ENCODE peak calls at places on chromosomes 11 and 22, in ten cellular contexts. O is mesendoderm; P is H7; Z is AG09309; S is OCI-LY7; G is effector memory CD4-positive, alpha-beta T cell; D is AG04450; X is AG10803; R is spleen; K is GM23338. Q is an unnamed sample.

GRCh38 chr11:65695459-65696241 is 16.4 kb upstream of the KAT5 start:
- DNase-seq in O (no peak), K (no peak), S (no peak), P (no peak), X (no peak), Z (no peak), G (no peak), R (no peak), D (no peak), Q (no peak)

GRCh38 chr11:118975771-118976709 is 4.5 kb downstream of the FOXR1 start:
- DNase-seq in S (no peak), G (no peak), K (no peak), R (no peak), X (peak), O (no peak), Z (peak), D (no peak), P (no peak), Q (no peak)

GRCh38 chr11:27613670-27613950 is 86.6 kb downstream of the BDNF start:
- DNase-seq in O (no peak), S (no peak), X (no peak), D (peak), G (no peak), Z (no peak), P (no peak), R (no peak), K (no peak), Q (peak)

GRCh38 chr22:39221999-39222686 is 22.6 kb downstream of the PDGFB start:
- DNase-seq in K (no peak), R (peak), Z (no peak), D (no peak), P (no peak), X (no peak), G (no peak), S (no peak), O (no peak), Q (no peak)

GRCh38 chr11:111354601-111354891 is 24.5 kb downstream of the POU2AF1 start:
- DNase-seq in X (no peak), O (no peak), S (no peak), G (no peak), D (no peak), Z (no peak), K (no peak), P (no peak), R (no peak), Q (no peak)

GRCh38 chr11:4146070-4146764 is 51.6 kb downstream of the RRM1 start:
- DNase-seq in Z (no peak), G (no peak), X (no peak), S (no peak), K (no peak), R (no peak), D (no peak), O (no peak), P (no peak), Q (no peak)

GRCh38 chr11:76376746-76377558 is 4.0 kb downstream of the THAP12 start:
- DNase-seq in K (no peak), Z (no peak), G (no peak), D (no peak), X (no peak), R (no peak), S (peak), O (no peak), P (no peak), Q (peak)

GRCh38 chr11:43427971-43428370 is 69.3 kb downstream of the TTC17 start:
- DNase-seq in D (no peak), O (no peak), Z (no peak), P (no peak), K (no peak), R (no peak), X (no peak), S (no peak), G (no peak), Q (no peak)

GRCh38 chr11:36292311-36292722 is 3.1 kb upstream of the COMMD9 start:
- DNase-seq in D (no peak), G (no peak), R (no peak), O (peak), Z (no peak), S (peak), X (peak), P (peak), K (peak), Q (peak)

GRCh38 chr11:59973097-59973496 is 9.3 kb downstream of the OOSP4A start:
- DNase-seq in P (peak), X (no peak), G (no peak), R (no peak), D (no peak), S (no peak), O (no peak), K (peak), Z (no peak), Q (no peak)

GRCh38 chr22:28582806-28583205 is 96.8 kb downstream of the TTC28 start:
- DNase-seq in Z (peak), R (no peak), O (peak), D (peak), X (peak), S (no peak), G (no peak), P (peak), K (peak), Q (peak)

GRCh38 chr11:33722579-33723234 is 13.5 kb downstream of the CD59 start:
- DNase-seq in O (peak), P (no peak), G (no peak), R (no peak), K (no peak), Z (no peak), D (no peak), X (peak), S (no peak), Q (peak)

GRCh38 chr22:27919943-27920755 is 1.1 kb upstream of the PITPNB start:
- DNase-seq in X (peak), Z (no peak), P (peak), K (peak), O (peak), D (no peak), S (no peak), G (no peak), R (no peak), Q (peak)

GRCh38 chr11:126992065-126992803 is 8.3 kb downstream of the KIRREL3 start:
- DNase-seq in X (peak), O (peak), Z (peak), R (no peak), S (no peak), G (no peak), D (peak), K (no peak), P (no peak), Q (peak)

GRCh38 chr11:45181595-45182550 is 35.4 kb downstream of the PRDM11 start:
- DNase-seq in G (no peak), R (no peak), X (no peak), S (no peak), D (no peak), P (no peak), K (no peak), Z (no peak), O (peak), Q (no peak)

GRCh38 chr11:22337571-22338464 is at the start of gene SLC17A6:
- DNase-seq in P (peak), K (peak), D (no peak), R (no peak), X (peak), O (peak), S (peak), Z (no peak), G (no peak), Q (peak)

GRCh38 chr11:36398261-36398953 is 102.3 kb downstream of the PRR5L start:
- DNase-seq in P (no peak), D (no peak), R (no peak), G (no peak), O (no peak), K (no peak), Z (no peak), X (no peak), S (no peak), Q (no peak)

GRCh38 chr22:34669001-34669400 is 397.0 kb upstream of the ISX start:
- DNase-seq in S (no peak), X (peak), K (no peak), D (no peak), Z (no peak), O (no peak), R (no peak), G (no peak), P (no peak), Q (no peak)

GRCh38 chr22:50148991-50149721 is 21.4 kb upstream of the PANX2 start:
- DNase-seq in G (peak), X (peak), O (peak), P (peak), D (no peak), Z (no peak), K (peak), S (peak), R (peak), Q (no peak)

GRCh38 chr11:115776916-115777315 is 272.7 kb upstream of the CADM1 start:
- DNase-seq in S (no peak), P (no peak), X (no peak), D (no peak), O (peak), K (no peak), R (no peak), G (no peak), Z (no peak), Q (peak)

GRCh38 chr22:50504245-50505211 is 3.0 kb downstream of the LMF2 start:
- DNase-seq in X (no peak), G (no peak), K (no peak), P (no peak), R (peak), D (no peak), O (no peak), Z (no peak), S (no peak), Q (no peak)

GRCh38 chr11:57639321-57640067 is 10.2 kb downstream of the YPEL4 start:
- DNase-seq in X (no peak), K (peak), D (no peak), G (no peak), R (no peak), S (peak), Z (no peak), O (peak), P (peak), Q (peak)

GRCh38 chr22:50469377-50470305 is 5.2 kb downstream of the SBF1 start:
- DNase-seq in R (peak), X (peak), O (peak), D (no peak), G (peak), S (peak), K (peak), Z (no peak), P (peak), Q (peak)

GRCh38 chr11:44771252-44771734 is 44.5 kb downstream of the TSPAN18 start:
- DNase-seq in O (no peak), S (no peak), X (no peak), R (no peak), G (no peak), D (no peak), Z (no peak), K (no peak), P (no peak), Q (no peak)

GRCh38 chr11:65781152-65781961 is 581 bp upstream of the AP5B1 start:
- DNase-seq in K (peak), X (no peak), S (no peak), O (peak), D (no peak), G (no peak), Z (no peak), R (peak), P (peak), Q (no peak)

GRCh38 chr22:24303007-24303406 is 32.4 kb downstream of the SPECC1L start:
- DNase-seq in G (no peak), K (no peak), O (no peak), R (no peak), S (no peak), Z (no peak), D (no peak), P (no peak), X (no peak), Q (no peak)

GRCh38 chr22:38755911-38756532 is at the start of gene SUN2:
- DNase-seq in P (peak), X (peak), G (peak), R (peak), K (peak), S (peak), O (peak), D (peak), Z (no peak), Q (peak)

GRCh38 chr22:46036558-46037408 is 59.8 kb upstream of the WNT7B start:
- DNase-seq in Z (no peak), R (peak), G (peak), S (peak), X (no peak), P (peak), K (peak), D (no peak), O (peak), Q (peak)

DNA sequence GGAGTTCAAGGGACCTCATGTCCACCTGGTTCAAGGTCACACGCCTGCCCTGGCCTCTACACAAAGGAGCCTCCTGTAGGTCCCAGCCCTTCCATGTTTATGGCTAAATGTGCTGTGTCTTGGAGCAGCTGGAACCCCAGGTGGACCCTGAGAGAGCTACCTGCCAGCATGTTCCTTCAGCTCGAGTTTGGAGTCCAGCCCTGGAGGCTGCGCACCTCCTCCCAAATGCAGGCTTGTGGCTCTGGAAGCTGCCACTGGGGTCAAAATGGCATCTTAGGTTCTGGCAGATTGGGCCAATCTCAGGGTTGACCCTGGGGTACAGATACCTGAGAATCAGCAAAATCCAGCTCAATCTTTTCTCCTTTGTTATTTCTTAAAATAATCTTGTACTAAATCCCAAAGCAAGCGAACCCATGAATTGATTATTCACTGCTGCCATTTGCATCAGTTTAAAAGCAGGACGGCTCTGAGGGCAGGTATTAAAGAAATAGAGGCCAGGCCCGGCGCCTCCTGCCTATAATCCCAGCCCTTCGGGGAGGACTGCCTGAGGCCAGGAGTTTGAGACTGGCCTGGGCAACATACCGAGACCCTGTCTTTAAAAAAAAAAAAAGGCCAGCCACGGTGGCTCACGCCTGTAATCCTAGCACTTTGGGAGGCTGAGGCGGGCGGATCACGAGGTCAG is 2.9 kb downstream of the TNFRSF13C start:
- DNase-seq in K (no peak), Z (no peak), R (no peak), X (no peak), S (no peak), D (no peak), G (no peak), O (no peak), P (no peak), Q (no peak)
- H3K4me3 ChIP-seq in K (no peak), Z (no peak), R (peak), X (no peak), S (no peak), D (no peak), G (no peak), O (no peak), P (no peak), Q (no peak)

DNA sequence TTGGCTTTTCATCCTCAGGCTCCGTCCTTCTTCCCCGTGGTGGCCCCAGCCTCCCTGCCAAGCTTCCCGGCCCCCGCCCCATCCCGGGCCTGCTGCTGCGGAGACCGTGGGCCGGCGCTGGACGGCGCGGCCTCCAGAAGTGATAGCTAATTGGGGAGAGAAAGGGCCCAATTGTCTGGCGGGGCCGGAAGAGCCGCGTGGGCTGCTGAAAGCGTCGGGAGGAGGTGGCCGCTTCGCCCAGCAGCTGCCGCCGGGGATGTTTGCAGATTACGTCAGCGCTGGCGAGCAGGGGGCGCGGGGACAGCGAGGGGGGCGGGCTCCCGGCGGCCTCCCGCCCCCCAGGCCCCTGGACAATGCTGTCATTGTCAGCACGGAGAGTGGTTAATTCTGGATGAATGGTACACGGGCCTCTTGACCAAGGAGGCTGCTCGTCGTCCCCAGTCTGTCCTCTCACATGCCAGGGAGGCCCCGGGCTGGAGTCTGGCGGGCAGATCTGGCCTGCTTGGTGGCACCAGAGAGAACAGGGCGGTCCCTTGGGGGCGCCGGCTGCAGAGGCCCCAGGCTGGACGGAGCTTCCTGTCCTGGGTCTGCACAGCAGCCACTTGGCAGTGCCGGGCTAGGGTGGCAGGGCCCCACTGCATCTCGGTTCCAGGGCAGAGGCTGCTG is 1.6 kb downstream of the SMIM38 start:
- DNase-seq in O (no peak), Z (no peak), G (no peak), K (peak), X (peak), P (peak), S (no peak), D (no peak), R (peak), Q (peak)
- H3K4me3 ChIP-seq in O (no peak), Z (no peak), G (no peak), K (no peak), X (no peak), P (no peak), S (no peak), D (no peak), R (no peak), Q (no peak)

DNA sequence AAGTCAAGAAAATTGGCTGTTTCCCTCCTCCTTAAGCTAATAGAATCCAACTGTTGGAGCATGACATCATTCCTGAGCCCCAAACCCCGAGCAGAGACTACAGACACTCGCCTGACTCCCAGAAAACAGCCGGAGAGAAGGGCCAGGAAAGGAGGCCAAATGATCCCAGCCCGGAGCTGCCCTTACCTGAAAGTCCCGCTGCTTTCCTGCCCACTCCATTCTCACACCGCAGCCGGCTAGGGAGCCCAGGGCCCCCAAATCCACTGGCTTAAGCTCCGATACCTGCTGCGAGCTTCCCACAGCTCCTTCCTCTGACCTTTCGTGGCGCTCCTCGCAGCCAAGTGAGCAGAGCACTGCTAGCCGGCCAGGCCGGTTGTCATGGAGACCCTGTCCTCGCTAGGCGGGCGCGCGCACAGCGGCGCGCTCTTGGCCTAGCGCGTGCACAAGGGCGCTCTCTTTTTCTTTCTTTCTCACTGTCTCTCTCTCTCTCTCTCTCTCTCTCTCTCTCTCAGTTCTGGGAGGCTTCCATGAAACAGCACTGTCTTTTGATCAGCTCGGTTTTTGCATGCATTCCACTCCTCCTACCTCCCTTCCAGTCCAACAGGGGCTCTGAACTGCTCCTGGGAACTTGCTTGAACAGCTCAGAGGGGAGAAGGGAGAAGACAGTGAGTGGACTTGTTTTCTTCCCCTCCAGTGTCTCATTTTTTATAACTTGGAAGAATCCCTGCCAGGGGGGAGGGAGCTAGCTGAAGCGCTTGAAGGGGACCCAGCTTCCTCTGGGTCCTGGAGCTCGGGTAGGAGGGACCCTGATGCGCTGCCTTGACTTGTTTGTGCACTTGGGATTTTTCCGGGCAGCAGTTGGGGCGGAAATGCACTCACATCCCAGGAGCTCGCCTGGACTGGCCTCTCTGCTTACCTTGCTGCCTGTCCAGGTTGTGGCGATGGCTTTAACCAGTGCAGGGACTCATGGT is 100.4 kb upstream of the AKIP1 start:
- DNase-seq in K (peak), G (no peak), R (peak), Z (peak), X (peak), D (peak), S (no peak), P (peak), O (peak), Q (peak)
- H3K4me3 ChIP-seq in K (peak), G (no peak), R (peak), Z (peak), X (peak), D (peak), S (no peak), P (peak), O (peak), Q (peak)

GRCh38 chr11:116986521-116987105 is 111.6 kb downstream of the SIK3 start:
- DNase-seq in R (no peak), K (peak), G (no peak), P (no peak), S (peak), Z (peak), D (no peak), X (peak), O (no peak), Q (peak)
- H3K4me3 ChIP-seq in R (peak), K (no peak), G (no peak), P (no peak), S (peak), Z (no peak), D (no peak), X (peak), O (no peak), Q (no peak)

DNA sequence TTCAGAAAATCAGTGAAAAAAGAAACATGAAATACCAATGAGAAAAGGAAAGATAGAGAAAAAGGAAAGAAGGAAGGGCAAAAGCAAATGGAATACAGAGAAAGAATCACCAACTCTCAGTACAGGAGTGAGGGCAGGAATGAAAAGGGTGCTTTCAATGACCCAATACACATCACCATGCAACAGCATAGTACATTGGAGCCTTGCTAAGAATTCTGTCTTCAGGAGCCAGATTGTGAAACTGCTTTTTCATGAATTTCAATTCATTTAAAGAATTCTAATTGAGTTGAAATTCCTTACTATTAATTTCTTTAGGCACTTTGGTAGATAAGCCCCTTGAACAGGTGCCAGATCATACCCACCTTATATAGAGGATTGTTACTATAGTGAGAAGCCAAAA is 34.9 kb downstream of the BLID start:
- DNase-seq in O (no peak), P (no peak), G (no peak), Z (no peak), X (no peak), R (no peak), S (no peak), D (no peak), K (no peak), Q (no peak)
- H3K4me3 ChIP-seq in O (no peak), P (no peak), G (no peak), Z (no peak), X (no peak), R (no peak), S (no peak), D (no peak), K (no peak), Q (no peak)

DNA sequence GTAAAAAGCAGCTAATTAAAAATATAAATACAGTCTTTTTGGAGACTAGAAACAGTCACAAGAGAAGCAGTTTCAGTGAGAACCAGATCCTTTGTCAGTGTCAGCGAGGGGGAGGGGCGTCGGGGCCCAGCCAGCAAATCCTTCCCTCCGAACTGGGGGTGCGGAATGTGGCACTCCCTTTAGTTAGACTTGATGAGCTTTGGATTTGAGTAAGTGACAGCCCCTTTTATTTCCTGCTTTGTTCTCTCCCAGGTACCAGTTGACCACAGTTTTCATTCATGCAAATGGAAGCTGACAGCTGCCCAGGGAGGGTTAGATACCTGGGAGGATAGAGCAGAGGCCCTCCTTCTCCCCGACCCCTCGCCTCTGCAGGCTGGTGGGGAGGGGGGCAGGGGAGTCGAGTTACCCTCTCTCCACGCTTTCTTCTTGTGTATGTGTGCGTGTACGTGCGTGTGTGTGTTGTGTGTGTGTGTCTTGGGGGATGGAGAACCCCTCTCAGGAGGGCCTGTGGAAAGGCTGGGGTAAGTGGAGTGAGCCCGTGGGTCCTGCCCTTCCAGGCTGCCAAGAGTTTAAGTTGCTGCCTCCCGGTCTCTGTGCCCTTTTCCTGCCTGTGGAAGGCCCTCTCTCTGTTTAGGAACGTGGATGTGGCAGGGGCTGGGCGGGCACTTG is 38.3 kb downstream of the PTPRJ start:
- DNase-seq in R (peak), X (no peak), D (no peak), K (peak), O (peak), S (peak), Z (no peak), P (peak), G (no peak), Q (no peak)
- H3K4me3 ChIP-seq in R (no peak), X (no peak), D (no peak), K (peak), O (no peak), S (peak), Z (no peak), P (no peak), G (no peak), Q (no peak)